ENCODE peak calls at places on chromosomes 12 and 14, in nine cellular contexts. B is adrenal gland; U is RWPE2; Z is uterus; C is body of pancreas; F is right cardiac atrium; A is pancreas; T is naive thymus-derived CD4-positive, alpha-beta T cell; J is cardiac muscle cell. K is an unnamed sample. For H3K27me3, the result is how much of the 10 kb centered on the place peaks cover.

GRCh38 chr14:92493024-92493423 is 20.6 kb upstream of the RIN3 start:
- DNase-seq in B (no peak), U (peak), Z (no peak), C (no peak), F (no peak), A (no peak), T (no peak), J (no peak), K (no peak)

GRCh38 chr12:120620624-120621023 is 19.8 kb upstream of the CABP1 start:
- DNase-seq in B (no peak), U (no peak), Z (no peak), C (no peak), F (no peak), A (no peak), T (no peak), J (no peak), K (no peak)

GRCh38 chr14:23099212-23099861 is 4.0 kb downstream of the C14orf119 start:
- DNase-seq in B (peak), U (no peak), Z (no peak), C (peak), F (peak), A (peak), T (no peak), J (no peak), K (peak)

GRCh38 chr14:30518867-30519266 is 40.1 kb upstream of the G2E3 start:
- DNase-seq in B (no peak), U (no peak), Z (no peak), C (no peak), F (no peak), A (no peak), T (no peak), J (no peak), K (no peak)

GRCh38 chr12:102950107-102950949 is 7.1 kb upstream of the ASCL1 start:
- DNase-seq in B (no peak), U (no peak), Z (no peak), C (no peak), F (no peak), A (peak), T (no peak), J (peak), K (peak)

GRCh38 chr14:64720190-64720589 is 16.0 kb downstream of the PLEKHG3 start:
- DNase-seq in B (no peak), U (peak), Z (peak), C (peak), F (no peak), A (peak), T (no peak), J (no peak), K (no peak)

GRCh38 chr14:24084439-24084838 is 9.7 kb upstream of the PCK2 start:
- DNase-seq in B (no peak), U (no peak), Z (no peak), C (no peak), F (no peak), A (no peak), T (no peak), J (no peak), K (no peak)

GRCh38 chr14:103207038-103207403 is 83.8 kb downstream of the TNFAIP2 start:
- DNase-seq in B (peak), U (peak), Z (peak), C (peak), F (peak), A (peak), T (no peak), J (peak), K (no peak)

GRCh38 chr14:68814376-68815287 is 21.8 kb upstream of the ZFP36L1 start:
- DNase-seq in B (peak), U (peak), Z (no peak), C (peak), F (peak), A (no peak), T (no peak), J (peak), K (peak)

GRCh38 chr12:69052613-69053408 is 119.8 kb upstream of the CPM start:
- DNase-seq in B (peak), U (no peak), Z (no peak), C (peak), F (no peak), A (peak), T (no peak), J (no peak), K (no peak)

GRCh38 chr14:75084513-75084912 is 15.1 kb downstream of the ZC2HC1C start:
- DNase-seq in B (no peak), U (no peak), Z (no peak), C (peak), F (no peak), A (no peak), T (no peak), J (no peak), K (no peak)

GRCh38 chr14:106308839-106309389 is 782.5 kb downstream of the TMEM121 start:
- DNase-seq in B (peak), U (no peak), Z (no peak), C (peak), F (peak), A (peak), T (peak), J (no peak), K (peak)

GRCh38 chr12:3557791-3558190 is 66.8 kb downstream of the PRMT8 start:
- DNase-seq in B (no peak), U (peak), Z (no peak), C (no peak), F (no peak), A (no peak), T (no peak), J (no peak), K (no peak)

GRCh38 chr12:16607895-16608294 is 1.9 kb upstream of the LMO3 start:
- DNase-seq in B (no peak), U (no peak), Z (peak), C (peak), F (no peak), A (peak), T (no peak), J (no peak), K (no peak)

GRCh38 chr12:69240625-69240984 is 1.2 kb downstream of the CPSF6 start:
- DNase-seq in B (no peak), U (no peak), Z (no peak), C (no peak), F (no peak), A (no peak), T (no peak), J (peak), K (no peak)

GRCh38 chr14:53953002-53953827 is 3.4 kb downstream of the BMP4 start:
- DNase-seq in B (peak), U (peak), Z (peak), C (peak), F (peak), A (peak), T (no peak), J (peak), K (no peak)

DNA sequence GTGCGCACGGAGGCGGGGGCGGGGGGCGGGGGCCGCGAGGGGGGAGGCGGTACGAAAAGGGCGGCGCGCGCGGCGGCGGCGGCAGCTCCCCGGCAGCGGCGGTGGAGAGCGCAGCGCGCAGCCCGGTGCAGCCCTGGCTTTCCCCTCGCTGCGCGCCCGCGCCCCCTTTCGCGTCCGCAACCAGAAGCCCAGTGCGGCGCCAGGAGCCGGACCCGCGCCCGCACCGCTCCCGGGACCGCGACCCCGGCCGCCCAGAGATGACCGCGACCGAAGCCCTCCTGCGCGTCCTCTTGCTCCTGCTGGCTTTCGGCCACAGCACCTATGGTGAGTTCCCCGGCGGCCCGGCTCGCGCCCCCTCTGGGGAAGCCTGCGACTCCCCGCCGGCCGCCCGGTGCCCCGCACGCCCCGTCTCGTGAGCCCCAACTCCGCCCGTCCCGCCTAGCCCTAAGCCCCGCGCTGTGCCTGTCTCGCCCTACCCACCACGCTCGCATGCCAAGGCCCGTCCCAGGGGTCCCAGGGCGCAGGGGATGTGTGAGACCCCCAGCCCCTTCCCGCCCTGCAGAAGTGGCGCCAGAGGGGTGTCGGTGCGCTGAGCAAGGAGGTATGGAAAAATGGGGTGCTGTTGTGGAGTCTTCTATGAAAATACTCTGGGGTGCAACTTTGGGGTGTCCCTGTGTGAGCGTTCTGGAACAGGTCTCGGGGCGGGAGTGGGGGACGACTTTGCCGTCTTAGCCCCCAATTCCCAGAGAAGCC is at the start of gene DLK1:
- DNase-seq in B (no peak), U (no peak), Z (no peak), C (no peak), F (no peak), A (no peak), T (no peak), J (peak), K (no peak)
- H3K27me3 ChIP-seq in B (under half), U (half or more), Z (under half), C (under half), F (under half), A (under half), T (under half), J (under half), K (under half)

GRCh38 chr14:104732355-104732804 is 8.4 kb downstream of the ADSS1 start:
- DNase-seq in B (peak), U (peak), Z (no peak), C (peak), F (peak), A (no peak), T (no peak), J (no peak), K (no peak)

GRCh38 chr14:104734991-104735779 is 11.2 kb downstream of the ADSS1 start:
- DNase-seq in B (peak), U (no peak), Z (no peak), C (no peak), F (peak), A (no peak), T (no peak), J (no peak), K (peak)

GRCh38 chr14:104734601-104734990 is 10.6 kb downstream of the ADSS1 start:
- DNase-seq in B (no peak), U (no peak), Z (no peak), C (no peak), F (no peak), A (no peak), T (no peak), J (no peak), K (no peak)

GRCh38 chr14:104732931-104733681 is 9.1 kb downstream of the ADSS1 start:
- DNase-seq in B (no peak), U (peak), Z (no peak), C (no peak), F (no peak), A (no peak), T (no peak), J (no peak), K (no peak)

DNA sequence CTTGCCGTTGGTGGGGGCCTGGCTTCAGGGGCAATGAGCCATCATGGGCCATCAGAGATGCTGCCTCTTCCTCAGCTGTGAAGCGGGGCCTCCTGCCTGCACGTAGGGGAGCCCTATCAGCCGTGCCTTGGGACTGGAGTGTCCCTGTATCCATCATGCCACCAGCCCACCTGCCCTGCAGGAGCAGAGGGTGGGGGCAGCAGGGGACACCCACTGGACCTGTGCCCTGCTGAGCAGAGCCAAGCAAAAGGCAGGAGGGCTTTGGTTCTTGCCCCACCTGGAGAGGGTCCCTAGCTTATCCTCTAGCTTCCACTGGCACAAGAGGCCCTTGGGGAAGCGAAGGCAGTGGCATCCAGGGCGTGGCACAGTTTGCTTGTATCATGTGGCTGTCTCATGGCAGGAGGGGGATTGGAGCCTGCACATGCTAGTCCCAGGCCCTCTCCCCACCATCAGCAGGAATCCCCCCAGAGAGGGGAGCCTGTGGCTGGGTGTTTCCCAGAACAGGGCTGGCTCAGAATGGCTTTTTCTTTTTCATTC is 10.1 kb downstream of the ADSS1 start:
- DNase-seq in B (no peak), U (no peak), Z (no peak), C (no peak), F (no peak), A (no peak), T (no peak), J (no peak), K (no peak)
- H3K27ac ChIP-seq in B (no peak), U (peak), Z (no peak), C (no peak), F (peak), A (no peak), T (no peak), J (no peak), K (no peak)

GRCh38 chr12:26224657-26225056 is 29.3 kb downstream of the SSPN start:
- DNase-seq in B (no peak), U (no peak), Z (no peak), C (no peak), F (no peak), A (no peak), T (no peak), J (no peak), K (no peak)

GRCh38 chr12:26229910-26230309 is 34.5 kb downstream of the SSPN start:
- DNase-seq in B (no peak), U (no peak), Z (no peak), C (no peak), F (no peak), A (no peak), T (no peak), J (no peak), K (no peak)

GRCh38 chr12:26227376-26227775 is 32.0 kb downstream of the SSPN start:
- DNase-seq in B (no peak), U (no peak), Z (no peak), C (no peak), F (no peak), A (no peak), T (no peak), J (no peak), K (no peak)

GRCh38 chr12:26226119-26226518 is 30.7 kb downstream of the SSPN start:
- DNase-seq in B (no peak), U (no peak), Z (no peak), C (no peak), F (no peak), A (no peak), T (no peak), J (no peak), K (no peak)

GRCh38 chr12:26226629-26227375 is 31.4 kb downstream of the SSPN start:
- DNase-seq in B (peak), U (no peak), Z (peak), C (peak), F (peak), A (peak), T (no peak), J (peak), K (no peak)
- H3K27me3 ChIP-seq in B (under half), U (under half), Z (under half), C (under half), F (under half), A (under half), T (under half), J (half or more), K (under half)

GRCh38 chr12:123251403-123252076 is 18.3 kb downstream of the MTRFR start:
- DNase-seq in B (no peak), U (no peak), Z (no peak), C (no peak), F (no peak), A (no peak), T (no peak), J (no peak), K (no peak)
- H3K27ac ChIP-seq in B (no peak), U (peak), Z (peak), C (peak), F (no peak), A (no peak), T (peak), J (peak), K (peak)

DNA sequence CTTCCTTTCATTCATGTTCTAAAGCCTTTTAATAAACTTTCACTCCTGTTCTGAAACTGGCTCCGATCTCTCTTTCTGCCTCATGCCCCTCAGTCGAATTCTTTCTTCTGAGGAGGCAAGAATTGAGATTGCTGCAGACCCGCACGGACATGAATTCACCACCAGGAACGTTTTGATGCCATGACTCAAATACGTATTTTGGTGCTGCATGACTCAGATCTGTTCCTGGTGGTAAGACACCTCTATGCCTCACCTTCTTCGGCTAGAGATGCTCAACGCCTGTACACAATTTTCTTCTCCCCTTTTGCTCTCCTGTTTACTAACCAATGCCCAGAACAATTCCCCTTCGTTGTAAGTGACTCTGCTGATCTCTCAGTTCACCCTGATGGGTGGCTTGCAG is 52.0 kb upstream of the RIMBP2 start:
- DNase-seq in B (no peak), U (no peak), Z (no peak), C (no peak), F (no peak), A (no peak), T (no peak), J (no peak), K (no peak)
- H3K27me3 ChIP-seq in B (under half), U (under half), Z (under half), C (under half), F (under half), A (under half), T (under half), J (under half), K (under half)